ENCODE peak calls at places on chromosome 3, in ten cellular contexts. J is NCI-H1092; F is NCI-H345; Q is PC-9; D is adrenal gland; K is NCI-H510A treated with DMSO at 0.1 percent for 48 hours; G is uterus; P is effector CD4-positive, alpha-beta T cell; X is GM18507; H is adipocyte. A is an unnamed sample.

GRCh38 chr3:161893972-161894371 is 397.4 kb downstream of the OTOL1 start:
- DNase-seq in J (no peak), F (no peak), Q (no peak), D (no peak), K (no peak), G (no peak), P (no peak), X (no peak), H (peak), A (no peak)

GRCh38 chr3:67819447-67819846 is 165.0 kb upstream of the SUCLG2 start:
- DNase-seq in J (no peak), F (no peak), Q (no peak), D (no peak), K (no peak), G (no peak), P (no peak), X (no peak), H (peak), A (no peak)

GRCh38 chr3:111820651-111821050 is 38.4 kb upstream of the PHLDB2 start:
- DNase-seq in J (no peak), F (no peak), Q (no peak), D (no peak), K (no peak), G (no peak), P (no peak), X (no peak), H (no peak), A (no peak)

GRCh38 chr3:172134352-172134751 is 95.0 kb downstream of the FNDC3B start:
- DNase-seq in J (no peak), F (no peak), Q (no peak), D (no peak), K (no peak), G (no peak), P (no peak), X (no peak), H (peak), A (no peak)

GRCh38 chr3:153591566-153592221 is 429.7 kb downstream of the RAP2B start:
- DNase-seq in J (no peak), F (no peak), Q (no peak), D (no peak), K (no peak), G (no peak), P (no peak), X (no peak), H (no peak), A (peak)

GRCh38 chr3:193943200-193943599 is 192.7 kb upstream of the HES1 start:
- DNase-seq in J (no peak), F (no peak), Q (no peak), D (no peak), K (no peak), G (no peak), P (no peak), X (no peak), H (no peak), A (no peak)

GRCh38 chr3:139935866-139936817 is 1.2 kb downstream of the CLSTN2 start:
- DNase-seq in J (peak), F (no peak), Q (no peak), D (peak), K (no peak), G (peak), P (no peak), X (no peak), H (peak), A (no peak)

GRCh38 chr3:65575376-65575840 is 463.3 kb downstream of the MAGI1 start:
- DNase-seq in J (no peak), F (no peak), Q (peak), D (no peak), K (no peak), G (no peak), P (no peak), X (no peak), H (peak), A (peak)

GRCh38 chr3:150843241-150843640 is 62.0 kb downstream of the MINDY4B start:
- DNase-seq in J (no peak), F (no peak), Q (peak), D (no peak), K (no peak), G (no peak), P (no peak), X (no peak), H (no peak), A (no peak)

GRCh38 chr3:130662407-130663028 is 84.1 kb downstream of the PIK3R4 start:
- DNase-seq in J (no peak), F (no peak), Q (no peak), D (no peak), K (no peak), G (peak), P (no peak), X (no peak), H (no peak), A (no peak)

GRCh38 chr3:53226841-53227407 is 28.9 kb downstream of the TKT start:
- DNase-seq in J (no peak), F (no peak), Q (no peak), D (no peak), K (no peak), G (no peak), P (no peak), X (no peak), H (no peak), A (no peak)

GRCh38 chr3:98199020-98199419 is 32.5 kb downstream of the OR5H15 start:
- DNase-seq in J (no peak), F (no peak), Q (peak), D (no peak), K (no peak), G (no peak), P (no peak), X (no peak), H (no peak), A (no peak)

GRCh38 chr3:37934631-37935289 is 55.8 kb upstream of the VILL start:
- DNase-seq in J (no peak), F (no peak), Q (no peak), D (no peak), K (no peak), G (no peak), P (no peak), X (no peak), H (no peak), A (no peak)

GRCh38 chr3:49721861-49722781 is 1.6 kb downstream of the GMPPB start:
- DNase-seq in J (no peak), F (no peak), Q (no peak), D (no peak), K (no peak), G (peak), P (no peak), X (no peak), H (no peak), A (no peak)

GRCh38 chr3:127846576-127846975 is 24.3 kb upstream of the MGLL start:
- DNase-seq in J (no peak), F (no peak), Q (no peak), D (no peak), K (no peak), G (no peak), P (no peak), X (no peak), H (no peak), A (no peak)

GRCh38 chr3:177249203-177249602 is 51.9 kb upstream of the TBL1XR1 start:
- DNase-seq in J (no peak), F (no peak), Q (peak), D (no peak), K (no peak), G (no peak), P (no peak), X (no peak), H (no peak), A (no peak)

GRCh38 chr3:23075478-23075877 is 127.6 kb upstream of the UBE2E2 start:
- DNase-seq in J (no peak), F (no peak), Q (no peak), D (no peak), K (no peak), G (no peak), P (no peak), X (no peak), H (peak), A (no peak)

GRCh38 chr3:39960515-39961403 is 151.3 kb downstream of the MYRIP start:
- DNase-seq in J (no peak), F (no peak), Q (no peak), D (no peak), K (no peak), G (no peak), P (no peak), X (no peak), H (peak), A (no peak)

GRCh38 chr3:102053375-102053989 is 204.2 kb downstream of the NFKBIZ start:
- DNase-seq in J (no peak), F (no peak), Q (peak), D (no peak), K (no peak), G (no peak), P (no peak), X (no peak), H (peak), A (peak)

GRCh38 chr3:149152420-149152819 is 23.0 kb downstream of the HPS3 start:
- DNase-seq in J (no peak), F (peak), Q (no peak), D (no peak), K (no peak), G (no peak), P (no peak), X (no peak), H (peak), A (no peak)

GRCh38 chr3:33439421-33440327 is 531 bp downstream of the UBP1 start:
- DNase-seq in J (no peak), F (peak), Q (no peak), D (peak), K (peak), G (peak), P (peak), X (peak), H (peak), A (no peak)

GRCh38 chr3:187979543-187979942 is 174.4 kb upstream of the LPP start:
- DNase-seq in J (no peak), F (peak), Q (no peak), D (no peak), K (peak), G (no peak), P (no peak), X (no peak), H (no peak), A (no peak)

GRCh38 chr3:129796146-129796545 is 97.4 kb downstream of the TMCC1 start:
- DNase-seq in J (no peak), F (no peak), Q (no peak), D (no peak), K (no peak), G (no peak), P (no peak), X (no peak), H (no peak), A (no peak)

GRCh38 chr3:13403213-13403817 is 16.8 kb downstream of the NUP210 start:
- DNase-seq in J (no peak), F (no peak), Q (no peak), D (no peak), K (no peak), G (no peak), P (no peak), X (no peak), H (no peak), A (no peak)

GRCh38 chr3:57434041-57434440 is 110.1 kb downstream of the DNAH12 start:
- DNase-seq in J (no peak), F (peak), Q (peak), D (no peak), K (peak), G (no peak), P (no peak), X (no peak), H (peak), A (no peak)

A was measured in keratinocyte.